ENCODE peak calls at places on chromosome 14, in nine cellular contexts. X is activated T-cell treated with anti-CD3 and anti-CD28 coated beads for 1 hour, C is GM04504, L is RPMI7951, N is fibroblast of lung, G is mucosa of gallbladder, T is H54, I is GM12892, Y is HCT116. F is an unnamed sample.

GRCh38 chr14:51533160-51533559 is 118.5 kb upstream of the FRMD6 start:
- DNase-seq in X (no peak), C (peak; percentile 78), L (peak; percentile 83), N (no peak), G (no peak), T (no peak), I (no peak), Y (no peak), F (no peak)

GRCh38 chr14:31362746-31363145 is 57.6 kb downstream of the HEATR5A start:
- DNase-seq in X (no peak), C (no peak), L (no peak), N (no peak), G (no peak), T (no peak), I (no peak), Y (no peak), F (no peak)

GRCh38 chr14:72559227-72559626 is 334.7 kb downstream of the DPF3 start:
- DNase-seq in X (no peak), C (no peak), L (peak; percentile 92), N (peak; percentile 29), G (no peak), T (peak; percentile 55), I (no peak), Y (no peak), F (no peak)

GRCh38 chr14:89661392-89661791 is 244.4 kb upstream of the FOXN3 start:
- DNase-seq in X (no peak), C (no peak), L (no peak), N (no peak), G (no peak), T (no peak), I (no peak), Y (no peak), F (no peak)

GRCh38 chr14:22395803-22396202 is 193.2 kb downstream of the DAD1 start:
- DNase-seq in X (no peak), C (no peak), L (no peak), N (no peak), G (no peak), T (no peak), I (no peak), Y (no peak), F (no peak)

GRCh38 chr14:66311935-66312334 is 174.2 kb upstream of the CCDC196 start:
- DNase-seq in X (no peak), C (no peak), L (no peak), N (no peak), G (no peak), T (no peak), I (no peak), Y (no peak), F (no peak)

GRCh38 chr14:69543341-69544249 is 31.1 kb downstream of the CCDC177 start:
- DNase-seq in X (no peak), C (peak; percentile 59), L (peak; percentile 92), N (peak; percentile 96), G (peak; percentile 48), T (peak; percentile 72), I (no peak), Y (peak; percentile 48), F (peak; percentile 84)

GRCh38 chr14:49933128-49933527 is 40.2 kb downstream of the ARF6 start:
- DNase-seq in X (no peak), C (no peak), L (no peak), N (no peak), G (no peak), T (no peak), I (no peak), Y (no peak), F (no peak)

GRCh38 chr14:54354096-54354495 is 42.7 kb upstream of the CDKN3 start:
- DNase-seq in X (no peak), C (no peak), L (no peak), N (no peak), G (no peak), T (no peak), I (no peak), Y (no peak), F (no peak)

GRCh38 chr14:35565896-35566464 is 32.0 kb downstream of the INSM2 start:
- DNase-seq in X (no peak), C (no peak), L (no peak), N (no peak), G (no peak), T (no peak), I (no peak), Y (no peak), F (no peak)

GRCh38 chr14:63186453-63186852 is 17.8 kb upstream of the RHOJ start:
- DNase-seq in X (no peak), C (no peak), L (no peak), N (peak; percentile 84), G (no peak), T (no peak), I (no peak), Y (no peak), F (peak; percentile 33)

GRCh38 chr14:35991356-35991755 is 165.2 kb downstream of the BRMS1L start:
- DNase-seq in X (no peak), C (no peak), L (no peak), N (no peak), G (no peak), T (no peak), I (no peak), Y (no peak), F (no peak)

GRCh38 chr14:102417118-102417517 is 54.4 kb downstream of the TECPR2 start:
- DNase-seq in X (no peak), C (no peak), L (no peak), N (no peak), G (no peak), T (no peak), I (no peak), Y (no peak), F (no peak)

GRCh38 chr14:73660511-73660910 is 15.7 kb downstream of the DNAL1 start:
- DNase-seq in X (no peak), C (no peak), L (no peak), N (no peak), G (no peak), T (no peak), I (no peak), Y (no peak), F (no peak)

GRCh38 chr14:100323942-100324307 is 786 bp downstream of the SLC25A47 start:
- DNase-seq in X (no peak), C (no peak), L (no peak), N (no peak), G (no peak), T (no peak), I (no peak), Y (no peak), F (no peak)

GRCh38 chr14:64698899-64699298 is 5.3 kb upstream of the PLEKHG3 start:
- DNase-seq in X (no peak), C (no peak), L (no peak), N (no peak), G (peak; percentile 70), T (no peak), I (no peak), Y (no peak), F (no peak)

GRCh38 chr14:31936100-31936499 is 141.0 kb upstream of the ARHGAP5 start:
- DNase-seq in X (no peak), C (no peak), L (no peak), N (no peak), G (peak; percentile 65), T (no peak), I (no peak), Y (no peak), F (no peak)

GRCh38 chr14:77124345-77125274 is 17.0 kb downstream of the ZDHHC22 start:
- DNase-seq in X (peak; percentile 43), C (no peak), L (peak; percentile 11), N (peak; percentile 27), G (peak; percentile 16), T (no peak), I (peak; percentile 63), Y (no peak), F (peak; percentile 1)

GRCh38 chr14:100879194-100879593 is 24.3 kb downstream of the RTL1 start:
- DNase-seq in X (no peak), C (no peak), L (no peak), N (no peak), G (no peak), T (no peak), I (no peak), Y (no peak), F (no peak)

GRCh38 chr14:64186231-64187129 is 107.7 kb downstream of the ESR2 start:
- DNase-seq in X (no peak), C (no peak), L (no peak), N (no peak), G (no peak), T (no peak), I (no peak), Y (no peak), F (no peak)

GRCh38 chr14:69877492-69877891 is 1.7 kb upstream of the SMOC1 start:
- DNase-seq in X (no peak), C (no peak), L (peak; percentile 9), N (peak; percentile 72), G (no peak), T (peak; percentile 20), I (no peak), Y (peak; percentile 29), F (no peak)

GRCh38 chr14:70416717-70417349 is at the start of gene SYNJ2BP:
- DNase-seq in X (peak; percentile 27), C (peak; percentile 32), L (peak; percentile 74), N (peak; percentile 68), G (peak; percentile 88), T (peak; percentile 53), I (peak; percentile 21), Y (peak; percentile 69), F (peak; percentile 31)

GRCh38 chr14:52949711-52950409 is 990 bp downstream of the FERMT2 start:
- DNase-seq in X (no peak), C (no peak), L (peak; percentile 60), N (peak; percentile 61), G (peak; percentile 28), T (peak; percentile 38), I (no peak), Y (no peak), F (no peak)

GRCh38 chr14:55416866-55417265 is 5.2 kb upstream of the ATG14 start:
- DNase-seq in X (no peak), C (no peak), L (no peak), N (no peak), G (no peak), T (no peak), I (no peak), Y (peak; percentile 53), F (no peak)

GRCh38 chr14:33484264-33484663 is 466.6 kb downstream of the EGLN3 start:
- DNase-seq in X (no peak), C (no peak), L (no peak), N (no peak), G (no peak), T (no peak), I (no peak), Y (no peak), F (no peak)

GRCh38 chr14:96146131-96146771 is 58.4 kb upstream of the BDKRB2 start:
- DNase-seq in X (no peak), C (peak; percentile 86), L (peak; percentile 86), N (peak; percentile 77), G (peak; percentile 64), T (no peak), I (no peak), Y (no peak), F (peak; percentile 54)

GRCh38 chr14:99436247-99437180 is 44.1 kb downstream of the SETD3 start:
- DNase-seq in X (no peak), C (no peak), L (no peak), N (no peak), G (no peak), T (no peak), I (no peak), Y (no peak), F (no peak)

GRCh38 chr14:87944987-87945604 is 47.9 kb downstream of the GALC start:
- DNase-seq in X (no peak), C (peak; percentile 21), L (peak; percentile 33), N (peak; percentile 73), G (no peak), T (no peak), I (no peak), Y (peak; percentile 33), F (peak; percentile 49)

GRCh38 chr14:103819503-103820307 is 27.7 kb downstream of the PPP1R13B start:
- DNase-seq in X (no peak), C (no peak), L (no peak), N (no peak), G (no peak), T (no peak), I (no peak), Y (no peak), F (peak; percentile 12)

GRCh38 chr14:93727039-93727740 is 61.1 kb downstream of the PRIMA1 start:
- DNase-seq in X (no peak), C (no peak), L (no peak), N (no peak), G (no peak), T (no peak), I (no peak), Y (no peak), F (no peak)

F was measured in fibroblast of the conjunctiva.